ENCODE peak calls at places on chromosome 9, in nine cellular contexts. One of them, this sample, is unnamed.

GRCh38 chr9:105216440-105217178 is 27.8 kb upstream of the SLC44A1 start:
- DNase-seq in MM.1S: no peak
- DNase-seq in HCT116: no peak
- DNase-seq in Peyer's patch: peak; percentile 53
- DNase-seq in esophagus squamous epithelium: no peak
- DNase-seq in psoas muscle: no peak
- DNase-seq in CD4-positive, alpha-beta memory T cell: no peak
- DNase-seq in GM23248: peak; percentile 44
- DNase-seq in naive thymus-derived CD4-positive, alpha-beta T cell: no peak
- DNase-seq in this sample: no peak

GRCh38 chr9:3875371-3876132 is 349.8 kb upstream of the RFX3 start:
- DNase-seq in esophagus squamous epithelium: no peak
- DNase-seq in Peyer's patch: no peak
- DNase-seq in HCT116: peak; percentile 54
- DNase-seq in GM23248: peak; percentile 83
- DNase-seq in psoas muscle: no peak
- DNase-seq in MM.1S: peak; percentile 42
- DNase-seq in naive thymus-derived CD4-positive, alpha-beta T cell: no peak
- DNase-seq in CD4-positive, alpha-beta memory T cell: no peak
- DNase-seq in this sample: no peak

GRCh38 chr9:75146229-75146628 is 57.9 kb downstream of the OSTF1 start:
- DNase-seq in CD4-positive, alpha-beta memory T cell: no peak
- DNase-seq in naive thymus-derived CD4-positive, alpha-beta T cell: no peak
- DNase-seq in psoas muscle: no peak
- DNase-seq in HCT116: no peak
- DNase-seq in esophagus squamous epithelium: no peak
- DNase-seq in GM23248: peak; percentile 62
- DNase-seq in Peyer's patch: no peak
- DNase-seq in MM.1S: no peak
- DNase-seq in this sample: no peak

GRCh38 chr9:1311462-1312042 is 261.4 kb downstream of the DMRT2 start:
- DNase-seq in Peyer's patch: no peak
- DNase-seq in GM23248: no peak
- DNase-seq in naive thymus-derived CD4-positive, alpha-beta T cell: no peak
- DNase-seq in HCT116: no peak
- DNase-seq in psoas muscle: no peak
- DNase-seq in esophagus squamous epithelium: no peak
- DNase-seq in MM.1S: no peak
- DNase-seq in CD4-positive, alpha-beta memory T cell: no peak
- DNase-seq in this sample: no peak

GRCh38 chr9:134049772-134050588 is 17.8 kb downstream of the BRD3 start:
- DNase-seq in psoas muscle: peak; percentile 5
- DNase-seq in MM.1S: no peak
- DNase-seq in naive thymus-derived CD4-positive, alpha-beta T cell: no peak
- DNase-seq in esophagus squamous epithelium: no peak
- DNase-seq in CD4-positive, alpha-beta memory T cell: no peak
- DNase-seq in HCT116: no peak
- DNase-seq in Peyer's patch: no peak
- DNase-seq in GM23248: no peak
- DNase-seq in this sample: no peak

GRCh38 chr9:1954238-1954637 is 60.9 kb upstream of the SMARCA2 start:
- DNase-seq in psoas muscle: no peak
- DNase-seq in Peyer's patch: no peak
- DNase-seq in HCT116: no peak
- DNase-seq in GM23248: no peak
- DNase-seq in MM.1S: no peak
- DNase-seq in naive thymus-derived CD4-positive, alpha-beta T cell: no peak
- DNase-seq in CD4-positive, alpha-beta memory T cell: no peak
- DNase-seq in esophagus squamous epithelium: no peak
- DNase-seq in this sample: no peak

GRCh38 chr9:34334337-34334824 is 5.0 kb downstream of the NUDT2 start:
- DNase-seq in esophagus squamous epithelium: no peak
- DNase-seq in Peyer's patch: no peak
- DNase-seq in psoas muscle: no peak
- DNase-seq in naive thymus-derived CD4-positive, alpha-beta T cell: no peak
- DNase-seq in GM23248: no peak
- DNase-seq in MM.1S: no peak
- DNase-seq in HCT116: no peak
- DNase-seq in CD4-positive, alpha-beta memory T cell: no peak
- DNase-seq in this sample: no peak

GRCh38 chr9:137317021-137317978 is 15.2 kb upstream of the NRARP start:
- DNase-seq in naive thymus-derived CD4-positive, alpha-beta T cell: no peak
- DNase-seq in CD4-positive, alpha-beta memory T cell: no peak
- DNase-seq in MM.1S: no peak
- DNase-seq in psoas muscle: no peak
- DNase-seq in esophagus squamous epithelium: no peak
- DNase-seq in GM23248: no peak
- DNase-seq in Peyer's patch: peak; percentile 38
- DNase-seq in HCT116: no peak
- DNase-seq in this sample: no peak

GRCh38 chr9:121122450-121123032 is 47.8 kb downstream of the CNTRL start:
- DNase-seq in HCT116: no peak
- DNase-seq in CD4-positive, alpha-beta memory T cell: no peak
- DNase-seq in psoas muscle: no peak
- DNase-seq in naive thymus-derived CD4-positive, alpha-beta T cell: peak; percentile 8
- DNase-seq in Peyer's patch: no peak
- DNase-seq in esophagus squamous epithelium: no peak
- DNase-seq in GM23248: peak; percentile 21
- DNase-seq in MM.1S: no peak
- DNase-seq in this sample: no peak

GRCh38 chr9:73104342-73104741 is 47.3 kb upstream of the ANXA1 start:
- DNase-seq in psoas muscle: no peak
- DNase-seq in HCT116: no peak
- DNase-seq in GM23248: no peak
- DNase-seq in naive thymus-derived CD4-positive, alpha-beta T cell: no peak
- DNase-seq in MM.1S: no peak
- DNase-seq in esophagus squamous epithelium: no peak
- DNase-seq in CD4-positive, alpha-beta memory T cell: no peak
- DNase-seq in Peyer's patch: no peak
- DNase-seq in this sample: no peak

GRCh38 chr9:133726401-133727276 is 11.5 kb downstream of the SARDH start:
- DNase-seq in Peyer's patch: peak; percentile 63
- DNase-seq in esophagus squamous epithelium: no peak
- DNase-seq in psoas muscle: no peak
- DNase-seq in naive thymus-derived CD4-positive, alpha-beta T cell: peak; percentile 53
- DNase-seq in HCT116: peak; percentile 38
- DNase-seq in GM23248: peak; percentile 58
- DNase-seq in CD4-positive, alpha-beta memory T cell: peak; percentile 59
- DNase-seq in MM.1S: no peak
- DNase-seq in this sample: peak; percentile 37

GRCh38 chr9:5269249-5269715 is 35.2 kb downstream of the RLN2 start:
- DNase-seq in esophagus squamous epithelium: no peak
- DNase-seq in naive thymus-derived CD4-positive, alpha-beta T cell: no peak
- DNase-seq in CD4-positive, alpha-beta memory T cell: no peak
- DNase-seq in HCT116: no peak
- DNase-seq in MM.1S: peak; percentile 78
- DNase-seq in GM23248: peak; percentile 19
- DNase-seq in Peyer's patch: no peak
- DNase-seq in psoas muscle: no peak
- DNase-seq in this sample: no peak

GRCh38 chr9:136762915-136763648 is 1.2 kb downstream of the LCN15 start:
- DNase-seq in GM23248: peak; percentile 40
- DNase-seq in psoas muscle: no peak
- DNase-seq in MM.1S: no peak
- DNase-seq in Peyer's patch: no peak
- DNase-seq in naive thymus-derived CD4-positive, alpha-beta T cell: no peak
- DNase-seq in esophagus squamous epithelium: no peak
- DNase-seq in CD4-positive, alpha-beta memory T cell: no peak
- DNase-seq in HCT116: peak; percentile 46
- DNase-seq in this sample: peak; percentile 33

GRCh38 chr9:19788152-19788551 is 685 bp downstream of the SLC24A2 start:
- DNase-seq in CD4-positive, alpha-beta memory T cell: no peak
- DNase-seq in MM.1S: no peak
- DNase-seq in esophagus squamous epithelium: no peak
- DNase-seq in GM23248: no peak
- DNase-seq in naive thymus-derived CD4-positive, alpha-beta T cell: no peak
- DNase-seq in Peyer's patch: no peak
- DNase-seq in HCT116: no peak
- DNase-seq in psoas muscle: no peak
- DNase-seq in this sample: no peak

GRCh38 chr9:19376931-19377330 is 3.1 kb downstream of the RPS6 start:
- DNase-seq in GM23248: no peak
- DNase-seq in CD4-positive, alpha-beta memory T cell: no peak
- DNase-seq in Peyer's patch: no peak
- DNase-seq in naive thymus-derived CD4-positive, alpha-beta T cell: no peak
- DNase-seq in HCT116: no peak
- DNase-seq in esophagus squamous epithelium: no peak
- DNase-seq in psoas muscle: no peak
- DNase-seq in MM.1S: no peak
- DNase-seq in this sample: no peak

GRCh38 chr9:73074176-73074708 is 77.4 kb upstream of the ANXA1 start:
- DNase-seq in naive thymus-derived CD4-positive, alpha-beta T cell: no peak
- DNase-seq in GM23248: no peak
- DNase-seq in psoas muscle: no peak
- DNase-seq in CD4-positive, alpha-beta memory T cell: no peak
- DNase-seq in Peyer's patch: no peak
- DNase-seq in HCT116: no peak
- DNase-seq in esophagus squamous epithelium: no peak
- DNase-seq in MM.1S: no peak
- DNase-seq in this sample: no peak

GRCh38 chr9:26301046-26301445 is 591.6 kb downstream of the CAAP1 start:
- DNase-seq in esophagus squamous epithelium: no peak
- DNase-seq in psoas muscle: no peak
- DNase-seq in GM23248: no peak
- DNase-seq in HCT116: no peak
- DNase-seq in naive thymus-derived CD4-positive, alpha-beta T cell: no peak
- DNase-seq in CD4-positive, alpha-beta memory T cell: no peak
- DNase-seq in Peyer's patch: no peak
- DNase-seq in MM.1S: no peak
- DNase-seq in this sample: no peak
- H3K4me1 ChIP-seq in esophagus squamous epithelium: no peaks in the 10 kb centered on the region
- H3K4me1 ChIP-seq in psoas muscle: no peaks in the 10 kb centered on the region
- H3K4me1 ChIP-seq in GM23248: peaks cover 8% of the 10 kb centered on the region
- H3K4me1 ChIP-seq in HCT116: no peaks in the 10 kb centered on the region
- H3K4me1 ChIP-seq in naive thymus-derived CD4-positive, alpha-beta T cell: no peaks in the 10 kb centered on the region
- H3K4me1 ChIP-seq in CD4-positive, alpha-beta memory T cell: no peaks in the 10 kb centered on the region
- H3K4me1 ChIP-seq in Peyer's patch: no peaks in the 10 kb centered on the region
- H3K4me1 ChIP-seq in MM.1S: no peaks in the 10 kb centered on the region
- H3K4me1 ChIP-seq in this sample: no peaks in the 10 kb centered on the region

DNA sequence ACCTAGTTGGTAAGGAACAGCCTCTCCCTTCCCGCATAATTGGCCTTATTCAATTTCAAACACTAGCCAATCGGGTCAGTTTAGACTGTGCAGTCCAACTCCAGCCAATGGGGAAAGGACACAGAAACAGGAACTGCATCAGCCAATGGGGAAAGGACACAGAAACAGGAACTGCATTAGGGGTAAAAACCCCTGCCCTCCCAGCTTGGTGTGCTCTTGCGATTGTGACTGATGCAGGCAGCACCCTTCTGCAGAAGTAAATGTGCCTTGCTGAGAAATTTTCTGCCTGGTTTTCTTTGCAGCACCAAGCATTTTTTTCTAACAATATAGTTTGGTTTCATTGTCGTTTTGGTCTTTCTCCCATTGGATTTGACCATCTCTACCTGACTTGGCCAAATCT is 8.6 kb upstream of the GLT6D1 start:
- DNase-seq in GM23248: no peak
- DNase-seq in psoas muscle: no peak
- DNase-seq in HCT116: no peak
- DNase-seq in MM.1S: no peak
- DNase-seq in esophagus squamous epithelium: no peak
- DNase-seq in naive thymus-derived CD4-positive, alpha-beta T cell: no peak
- DNase-seq in CD4-positive, alpha-beta memory T cell: no peak
- DNase-seq in Peyer's patch: no peak
- DNase-seq in this sample: no peak
- H3K9me3 ChIP-seq in GM23248: peaks cover 6% of the 10 kb centered on the region
- H3K9me3 ChIP-seq in psoas muscle: peaks cover 15% of the 10 kb centered on the region
- H3K9me3 ChIP-seq in HCT116: peaks cover 46% of the 10 kb centered on the region
- H3K9me3 ChIP-seq in MM.1S: peaks cover 5% of the 10 kb centered on the region
- H3K9me3 ChIP-seq in esophagus squamous epithelium: no peaks in the 10 kb centered on the region
- H3K9me3 ChIP-seq in naive thymus-derived CD4-positive, alpha-beta T cell: peaks cover 40% of the 10 kb centered on the region
- H3K9me3 ChIP-seq in CD4-positive, alpha-beta memory T cell: no peaks in the 10 kb centered on the region
- H3K9me3 ChIP-seq in Peyer's patch: no peaks in the 10 kb centered on the region
- H3K9me3 ChIP-seq in this sample: peaks cover 18% of the 10 kb centered on the region

DNA sequence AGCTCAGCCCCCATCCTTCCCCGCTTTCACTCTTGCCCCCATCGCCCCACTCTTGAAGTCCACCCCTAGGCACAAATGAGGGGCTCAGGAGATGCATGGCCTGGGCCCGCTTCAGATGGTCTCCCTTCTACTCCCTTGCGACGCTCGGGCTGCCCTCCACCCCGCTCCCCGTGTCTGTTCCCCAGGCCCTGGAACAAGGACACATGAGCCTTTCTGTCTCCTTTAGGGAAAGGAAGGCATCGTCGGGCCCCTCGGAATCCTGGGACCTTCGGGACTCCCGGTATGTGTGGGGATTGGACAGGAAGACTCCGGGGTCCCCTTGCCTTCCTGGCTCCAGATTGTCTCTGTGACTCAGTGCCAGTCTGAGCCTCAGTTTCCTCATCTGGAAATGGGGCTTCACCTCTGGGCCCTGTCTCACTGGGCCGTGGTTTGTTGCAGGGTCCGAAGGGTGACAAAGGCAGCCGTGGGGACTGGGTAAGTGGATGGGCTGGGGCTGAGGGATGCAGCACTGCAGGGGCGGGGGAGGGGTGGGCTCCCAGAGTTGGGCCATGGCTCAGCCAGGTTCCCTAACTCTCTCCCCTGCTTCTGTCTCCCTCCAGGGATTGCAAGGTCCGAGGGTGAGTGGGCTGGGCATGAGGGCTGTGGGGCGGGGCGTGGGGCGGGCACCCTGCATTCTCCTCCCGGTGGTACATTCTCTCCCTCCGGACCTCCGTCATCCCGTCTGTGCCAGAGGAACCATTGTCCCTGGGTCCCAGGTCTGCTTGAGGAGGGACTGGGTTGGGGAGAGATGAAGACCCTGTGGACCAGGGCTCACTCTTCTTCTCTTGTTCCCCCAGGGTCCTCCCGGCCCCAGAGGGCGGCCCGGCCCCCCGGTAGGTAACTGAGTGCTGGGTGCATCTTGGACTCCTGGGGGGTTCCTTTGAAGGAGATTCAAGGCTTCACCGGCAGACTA is 21.8 kb upstream of the ORM1 start:
- DNase-seq in psoas muscle: no peak
- DNase-seq in esophagus squamous epithelium: no peak
- DNase-seq in CD4-positive, alpha-beta memory T cell: no peak
- DNase-seq in Peyer's patch: peak; percentile 29
- DNase-seq in HCT116: no peak
- DNase-seq in GM23248: no peak
- DNase-seq in MM.1S: no peak
- DNase-seq in naive thymus-derived CD4-positive, alpha-beta T cell: no peak
- DNase-seq in this sample: no peak
- H3K36me3 ChIP-seq in psoas muscle: peaks cover 51% of the 10 kb centered on the region
- H3K36me3 ChIP-seq in esophagus squamous epithelium: peaks cover 31% of the 10 kb centered on the region
- H3K36me3 ChIP-seq in CD4-positive, alpha-beta memory T cell: no peaks in the 10 kb centered on the region
- H3K36me3 ChIP-seq in Peyer's patch: no peaks in the 10 kb centered on the region
- H3K36me3 ChIP-seq in HCT116: no peaks in the 10 kb centered on the region
- H3K36me3 ChIP-seq in GM23248: peaks cover 6% of the 10 kb centered on the region
- H3K36me3 ChIP-seq in MM.1S: no peaks in the 10 kb centered on the region
- H3K36me3 ChIP-seq in naive thymus-derived CD4-positive, alpha-beta T cell: no peaks in the 10 kb centered on the region
- H3K36me3 ChIP-seq in this sample: no peaks in the 10 kb centered on the region

DNA sequence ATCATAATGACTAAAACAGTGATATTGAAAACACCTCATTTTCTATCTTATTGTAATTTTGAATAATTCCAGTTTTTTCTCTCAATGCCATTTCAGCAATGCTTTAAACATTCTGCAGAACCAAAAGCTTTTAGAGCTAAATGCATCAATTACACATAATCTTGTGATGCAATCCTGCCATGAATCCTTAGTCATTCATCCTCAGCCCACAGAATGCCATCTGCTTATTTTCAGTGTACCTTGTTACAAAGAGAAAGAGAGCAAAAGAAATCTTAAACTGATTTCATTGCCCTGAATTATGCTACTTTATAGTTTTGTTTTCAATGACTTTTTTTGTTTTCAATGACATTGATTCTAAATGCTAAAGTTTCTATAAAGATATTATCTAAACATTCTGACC is 1234.8 kb upstream of the C9orf72 start:
- DNase-seq in esophagus squamous epithelium: no peak
- DNase-seq in CD4-positive, alpha-beta memory T cell: no peak
- DNase-seq in MM.1S: no peak
- DNase-seq in psoas muscle: no peak
- DNase-seq in GM23248: no peak
- DNase-seq in HCT116: no peak
- DNase-seq in Peyer's patch: no peak
- DNase-seq in naive thymus-derived CD4-positive, alpha-beta T cell: no peak
- DNase-seq in this sample: no peak
- H3K4me1 ChIP-seq in esophagus squamous epithelium: no peaks in the 10 kb centered on the region
- H3K4me1 ChIP-seq in CD4-positive, alpha-beta memory T cell: no peaks in the 10 kb centered on the region
- H3K4me1 ChIP-seq in MM.1S: no peaks in the 10 kb centered on the region
- H3K4me1 ChIP-seq in psoas muscle: no peaks in the 10 kb centered on the region
- H3K4me1 ChIP-seq in GM23248: no peaks in the 10 kb centered on the region
- H3K4me1 ChIP-seq in HCT116: peaks cover 7% of the 10 kb centered on the region
- H3K4me1 ChIP-seq in Peyer's patch: no peaks in the 10 kb centered on the region
- H3K4me1 ChIP-seq in naive thymus-derived CD4-positive, alpha-beta T cell: no peaks in the 10 kb centered on the region
- H3K4me1 ChIP-seq in this sample: no peaks in the 10 kb centered on the region